ENCODE peak calls at places on chromosomes 11 and 22, in eight cellular contexts. A is SJSA1, D is right cardiac atrium, H is esophagus squamous epithelium, E is cardiac muscle cell, S is uterus, L is mesenchymal stem cell, U is fibroblast of lung. Z is an unnamed sample. For H3K9me3, the result is how much of the 10 kb centered on the place peaks cover.

GRCh38 chr11:3213659-3214419 is 4.8 kb downstream of the MRGPRG start:
- DNase-seq in H (no peak), S (no peak), E (no peak), U (no peak), A (no peak), D (no peak), L (no peak), Z (no peak)

GRCh38 chr11:121488641-121489040 is 35.9 kb upstream of the SORL1-AS1 start:
- DNase-seq in U (no peak), A (no peak), E (no peak), L (no peak), S (no peak), H (no peak), D (no peak), Z (no peak)

GRCh38 chr11:12066056-12066798 is 44.2 kb upstream of the MICAL2 start:
- DNase-seq in S (peak), U (peak), D (no peak), L (peak), H (no peak), E (peak), A (peak), Z (peak)

GRCh38 chr11:43212279-43212678 is 99.5 kb upstream of the API5 start:
- DNase-seq in H (no peak), S (no peak), U (no peak), A (no peak), D (peak), E (no peak), L (no peak), Z (no peak)

GRCh38 chr11:68314886-68315580 is 2.6 kb downstream of the LRP5 start:
- DNase-seq in A (peak), D (peak), H (no peak), E (peak), L (peak), S (peak), U (peak), Z (no peak)

GRCh38 chr11:61007971-61008896 is 36.8 kb downstream of the CD6 start:
- DNase-seq in A (no peak), E (no peak), H (no peak), S (no peak), L (no peak), U (no peak), D (no peak), Z (no peak)

GRCh38 chr22:44885806-44886360 is 123.9 kb downstream of the PHF21B start:
- DNase-seq in U (no peak), D (no peak), A (peak), S (no peak), E (no peak), H (no peak), L (no peak), Z (no peak)

GRCh38 chr22:25083414-25084166 is 116.1 kb upstream of the CRYBB3 start:
- DNase-seq in L (no peak), S (no peak), E (no peak), U (no peak), D (no peak), A (no peak), H (no peak), Z (no peak)

GRCh38 chr11:73321342-73322110 is 13.4 kb downstream of the ARHGEF17 start:
- DNase-seq in A (peak), H (no peak), D (peak), L (peak), U (peak), S (peak), E (peak), Z (peak)

GRCh38 chr11:69647761-69648497 is 7.0 kb downstream of the CCND1 start:
- DNase-seq in H (no peak), A (peak), U (no peak), S (no peak), D (peak), L (no peak), E (no peak), Z (no peak)

GRCh38 chr11:117873828-117874125 is 2.7 kb downstream of the FXYD6 start:
- DNase-seq in D (no peak), L (no peak), E (no peak), A (no peak), S (no peak), H (no peak), U (no peak), Z (no peak)

GRCh38 chr11:6655790-6656580 is at the start of gene DCHS1:
- DNase-seq in U (no peak), S (peak), L (peak), H (no peak), A (no peak), D (peak), E (peak), Z (peak)

GRCh38 chr22:18104566-18104965 is 6.0 kb upstream of the TUBA8 start:
- DNase-seq in U (peak), S (no peak), H (no peak), E (peak), L (peak), A (no peak), D (no peak), Z (no peak)

GRCh38 chr11:22875869-22876473 is 15.7 kb upstream of the CCDC179 start:
- DNase-seq in L (peak), S (peak), H (no peak), E (peak), U (peak), D (no peak), A (peak), Z (peak)

GRCh38 chr11:13091373-13091772 is 82.3 kb downstream of the RASSF10 start:
- DNase-seq in U (no peak), S (no peak), E (no peak), H (no peak), D (no peak), A (no peak), L (peak), Z (no peak)

GRCh38 chr11:26297179-26297970 is 34.6 kb upstream of the ANO3 start:
- DNase-seq in A (no peak), S (no peak), H (no peak), E (peak), U (peak), D (no peak), L (peak), Z (no peak)

GRCh38 chr11:107741044-107741823 is 29.4 kb upstream of the SLN start:
- DNase-seq in L (peak), A (no peak), E (peak), S (no peak), U (peak), H (no peak), D (no peak), Z (no peak)

GRCh38 chr22:42294034-42294985 is 23.9 kb upstream of the TCF20 start:
- DNase-seq in S (no peak), A (no peak), H (no peak), L (peak), U (peak), D (peak), E (peak), Z (peak)

GRCh38 chr22:30310881-30311771 is 15.6 kb downstream of the TBC1D10A start:
- DNase-seq in H (no peak), D (peak), U (peak), E (peak), A (no peak), L (peak), S (peak), Z (peak)

GRCh38 chr11:60951909-60952741 is at the start of gene SLC15A3:
- DNase-seq in S (peak), U (peak), D (peak), L (peak), A (no peak), H (peak), E (peak), Z (peak)

GRCh38 chr11:127345819-127346459 is 345.4 kb upstream of the KIRREL3 start:
- DNase-seq in L (peak), A (no peak), S (no peak), E (peak), H (no peak), U (peak), D (peak), Z (no peak)

GRCh38 chr22:25702046-25702445 is 39.9 kb upstream of the MYO18B start:
- DNase-seq in H (no peak), D (no peak), U (peak), A (no peak), E (peak), S (no peak), L (peak), Z (no peak)

GRCh38 chr11:94948070-94948617 is 25.2 kb downstream of the CWC15 start:
- DNase-seq in U (peak), S (no peak), L (peak), E (peak), H (no peak), D (no peak), A (no peak), Z (no peak)

GRCh38 chr11:134233729-134234179 is 9.3 kb downstream of the VPS26B start:
- DNase-seq in L (no peak), A (no peak), E (no peak), S (no peak), U (no peak), D (no peak), H (no peak), Z (no peak)

GRCh38 chr22:49885881-49886280 is 32.2 kb downstream of the ZBED4 start:
- DNase-seq in H (no peak), L (no peak), A (no peak), D (no peak), S (no peak), U (no peak), E (no peak), Z (no peak)

GRCh38 chr22:35539910-35540599 is 576 bp upstream of the RASD2 start:
- DNase-seq in A (no peak), H (no peak), D (peak), S (peak), L (peak), U (no peak), E (peak), Z (peak)

GRCh38 chr22:23503142-23503541 is 76.9 kb downstream of the IGLL1 start:
- DNase-seq in L (no peak), A (no peak), S (no peak), E (no peak), H (no peak), D (no peak), U (no peak), Z (peak)

GRCh38 chr11:108654994-108655631 is 9.8 kb upstream of the DDX10 start:
- DNase-seq in H (no peak), U (peak), S (peak), E (peak), A (no peak), L (peak), D (no peak), Z (no peak)

GRCh38 chr11:132103006-132103405 is 732.6 kb downstream of the NTM start:
- DNase-seq in U (no peak), D (no peak), A (no peak), E (no peak), L (no peak), H (no peak), S (no peak), Z (no peak)

GRCh38 chr11:19832166-19832750 is 119.6 kb downstream of the NAV2 start:
- DNase-seq in L (no peak), H (no peak), S (no peak), E (no peak), U (no peak), A (no peak), D (no peak), Z (no peak)

GRCh38 chr22:36760716-36761115 is 15.2 kb downstream of the IFT27 start:
- DNase-seq in L (no peak), H (no peak), D (no peak), A (no peak), U (no peak), E (no peak), S (no peak), Z (no peak)

GRCh38 chr11:35243774-35244173 is 104.8 kb downstream of the CD44 start:
- DNase-seq in L (no peak), S (no peak), A (no peak), U (no peak), E (no peak), D (no peak), H (no peak), Z (no peak)

GRCh38 chr11:35247428-35247827 is 108.5 kb downstream of the CD44 start:
- DNase-seq in D (no peak), H (no peak), U (no peak), E (no peak), S (peak), A (no peak), L (no peak), Z (no peak)

GRCh38 chr11:35247863-35248262 is 108.9 kb downstream of the CD44 start:
- DNase-seq in S (no peak), U (no peak), D (no peak), H (no peak), A (no peak), E (no peak), L (no peak), Z (no peak)

GRCh38 chr11:35246725-35247124 is 107.8 kb downstream of the CD44 start:
- DNase-seq in H (no peak), D (no peak), E (peak), A (no peak), S (peak), L (peak), U (no peak), Z (peak)

GRCh38 chr11:35245786-35246185 is 106.8 kb downstream of the CD44 start:
- DNase-seq in H (no peak), L (no peak), A (no peak), U (no peak), D (no peak), S (peak), E (no peak), Z (peak)
- H3K9me3 ChIP-seq in H (under half), L (under half), A (under half), U (under half), D (under half), S (under half), E (under half), Z (under half)

GRCh38 chr11:91927448-91927847 is 297.2 kb upstream of the FAT3 start:
- DNase-seq in S (no peak), H (no peak), D (no peak), A (no peak), U (no peak), L (no peak), E (no peak), Z (no peak)
- H3K9me3 ChIP-seq in S (under half), H (under half), D (under half), A (under half), U (under half), L (under half), E (under half), Z (under half)

DNA sequence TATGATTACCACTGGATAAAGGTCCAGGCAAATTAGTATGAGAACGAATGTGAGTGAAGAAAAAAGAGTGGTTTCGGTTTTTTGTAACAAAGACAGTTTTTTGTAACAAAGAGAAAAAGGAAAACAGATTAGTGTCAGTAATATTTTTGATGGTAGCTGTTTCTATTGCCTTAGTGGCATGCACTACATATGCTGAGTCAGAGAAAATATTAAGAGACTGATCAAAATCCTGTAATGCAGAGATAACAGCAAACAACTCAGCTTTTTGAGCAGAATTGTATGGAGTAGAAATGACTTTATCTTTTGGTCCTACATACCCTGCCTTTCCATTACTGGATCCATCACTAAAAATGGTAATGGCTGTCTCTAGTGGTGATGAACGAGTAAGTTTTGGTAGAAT is 22.7 kb upstream of the MTNR1B start:
- DNase-seq in S (no peak), A (no peak), D (no peak), H (no peak), E (no peak), U (no peak), L (no peak), Z (no peak)
- H3K9me3 ChIP-seq in S (under half), A (under half), D (under half), H (under half), E (under half), U (under half), L (under half), Z (under half)

DNA sequence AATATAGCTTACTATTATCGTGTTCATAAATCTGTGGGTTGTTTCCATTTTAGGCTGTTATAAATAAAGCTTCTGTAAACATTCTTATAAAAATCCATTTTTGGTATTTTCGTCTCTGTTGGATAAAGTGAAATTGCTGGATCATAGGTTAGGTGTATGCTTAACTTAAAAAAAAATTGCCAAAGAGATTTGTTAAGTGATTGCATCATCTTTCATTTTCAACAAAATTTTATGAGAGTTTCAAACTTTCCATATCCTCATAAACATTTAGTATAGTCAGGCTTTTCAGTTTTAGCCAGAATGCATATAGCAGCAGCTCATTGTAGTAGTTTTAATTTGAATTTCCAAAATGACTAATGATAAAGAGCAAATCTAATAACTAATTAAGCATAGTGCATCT is 146.7 kb upstream of the CNTN5 start:
- DNase-seq in D (no peak), S (no peak), L (no peak), U (no peak), A (no peak), E (no peak), H (no peak), Z (no peak)
- H3K9me3 ChIP-seq in D (under half), S (under half), L (under half), U (under half), A (under half), E (under half), H (under half), Z (under half)

GRCh38 chr11:55501014-55501413 is 53.3 kb upstream of the OR4C15 start:
- DNase-seq in E (no peak), H (no peak), S (no peak), L (no peak), U (no peak), D (no peak), A (no peak), Z (no peak)
- H3K9me3 ChIP-seq in E (under half), H (under half), S (under half), L (under half), U (under half), D (under half), A (under half), Z (under half)

GRCh38 chr22:11325767-11326166 is 4202.2 kb upstream of the OR11H1 start:
- DNase-seq in S (no peak), H (no peak), E (no peak), U (no peak), D (no peak), A (no peak), L (no peak), Z (no peak)
- H3K9me3 ChIP-seq in S (under half), H (under half), E (under half), U (under half), D (under half), A (under half), L (under half), Z (under half)

GRCh38 chr11:125554038-125554437 is 15.2 kb upstream of the EI24 start:
- DNase-seq in S (no peak), U (no peak), A (no peak), D (no peak), E (no peak), H (no peak), L (no peak), Z (no peak)

GRCh38 chr11:125551835-125552342 is 17.4 kb upstream of the EI24 start:
- DNase-seq in U (no peak), A (no peak), H (no peak), L (no peak), S (no peak), E (no peak), D (no peak), Z (no peak)

GRCh38 chr11:125552927-125553326 is 16.4 kb upstream of the EI24 start:
- DNase-seq in U (no peak), H (no peak), E (no peak), D (no peak), L (no peak), A (no peak), S (no peak), Z (no peak)

GRCh38 chr11:125550780-125551179 is 18.5 kb upstream of the EI24 start:
- DNase-seq in L (no peak), E (no peak), A (no peak), D (no peak), U (no peak), S (no peak), H (no peak), Z (no peak)

GRCh38 chr11:125553357-125553756 is 15.9 kb upstream of the EI24 start:
- DNase-seq in L (no peak), D (no peak), S (no peak), U (no peak), H (no peak), E (no peak), A (no peak), Z (no peak)
- H3K9me3 ChIP-seq in L (under half), D (under half), S (under half), U (under half), H (under half), E (under half), A (under half), Z (under half)